ENCODE peak calls at places on chromosomes 2 and 18, in six cellular contexts. S is pancreas, F is brain microvascular endothelial cell, P is BJ, B is AG10803, K is colonic mucosa. U is an unnamed sample.

GRCh38 chr18:8857806-8858205 is 152.4 kb downstream of the MTCL1 start:
- DNase-seq in S (no peak), F (no peak), P (no peak), B (no peak), K (no peak), U (no peak)

GRCh38 chr18:6835345-6835744 is 105.8 kb downstream of the ARHGAP28 start:
- DNase-seq in S (no peak), F (no peak), P (no peak), B (no peak), K (no peak), U (no peak)

GRCh38 chr2:83584674-83585073 is 874.4 kb downstream of the SUCLG1 start:
- DNase-seq in S (no peak), F (peak; percentile 2), P (peak; percentile 66), B (peak; percentile 81), K (no peak), U (peak; percentile 80)

GRCh38 chr2:207073791-207074678 is 91.7 kb downstream of the KLF7 start:
- DNase-seq in S (no peak), F (no peak), P (no peak), B (peak; percentile 19), K (no peak), U (no peak)

GRCh38 chr2:24725956-24726355 is 67.2 kb downstream of the PTRHD1 start:
- DNase-seq in S (no peak), F (no peak), P (no peak), B (no peak), K (no peak), U (no peak)

GRCh38 chr2:161136696-161137324 is 23.4 kb upstream of the TANK start:
- DNase-seq in S (no peak), F (peak; percentile 23), P (no peak), B (peak; percentile 23), K (no peak), U (no peak)

GRCh38 chr2:23561088-23561487 is 176.1 kb downstream of the KLHL29 start:
- DNase-seq in S (no peak), F (no peak), P (no peak), B (peak; percentile 44), K (no peak), U (no peak)

GRCh38 chr18:9081940-9082339 is 20.6 kb upstream of the NDUFV2 start:
- DNase-seq in S (no peak), F (no peak), P (no peak), B (no peak), K (no peak), U (no peak)

GRCh38 chr2:47043142-47043890 is 111.8 kb downstream of the STPG4 start:
- DNase-seq in S (no peak), F (peak; percentile 94), P (peak; percentile 66), B (peak; percentile 96), K (no peak), U (peak; percentile 77)

GRCh38 chr2:174929786-174930185 is 75.4 kb downstream of the CHN1 start:
- DNase-seq in S (no peak), F (no peak), P (no peak), B (no peak), K (no peak), U (no peak)

GRCh38 chr2:241963223-241963622 is 93.7 kb downstream of the RTP5 start:
- DNase-seq in S (no peak), F (no peak), P (no peak), B (no peak), K (no peak), U (no peak)

GRCh38 chr2:83323055-83323454 is 1136.0 kb downstream of the SUCLG1 start:
- DNase-seq in S (no peak), F (no peak), P (no peak), B (no peak), K (no peak), U (no peak)

GRCh38 chr2:177589191-177589590 is 196.6 kb downstream of the AGPS start:
- DNase-seq in S (no peak), F (no peak), P (no peak), B (no peak), K (no peak), U (no peak)

GRCh38 chr2:80105020-80105419 is 199.5 kb downstream of the LRRTM1 start:
- DNase-seq in S (no peak), F (no peak), P (no peak), B (peak; percentile 56), K (no peak), U (no peak)

DNA sequence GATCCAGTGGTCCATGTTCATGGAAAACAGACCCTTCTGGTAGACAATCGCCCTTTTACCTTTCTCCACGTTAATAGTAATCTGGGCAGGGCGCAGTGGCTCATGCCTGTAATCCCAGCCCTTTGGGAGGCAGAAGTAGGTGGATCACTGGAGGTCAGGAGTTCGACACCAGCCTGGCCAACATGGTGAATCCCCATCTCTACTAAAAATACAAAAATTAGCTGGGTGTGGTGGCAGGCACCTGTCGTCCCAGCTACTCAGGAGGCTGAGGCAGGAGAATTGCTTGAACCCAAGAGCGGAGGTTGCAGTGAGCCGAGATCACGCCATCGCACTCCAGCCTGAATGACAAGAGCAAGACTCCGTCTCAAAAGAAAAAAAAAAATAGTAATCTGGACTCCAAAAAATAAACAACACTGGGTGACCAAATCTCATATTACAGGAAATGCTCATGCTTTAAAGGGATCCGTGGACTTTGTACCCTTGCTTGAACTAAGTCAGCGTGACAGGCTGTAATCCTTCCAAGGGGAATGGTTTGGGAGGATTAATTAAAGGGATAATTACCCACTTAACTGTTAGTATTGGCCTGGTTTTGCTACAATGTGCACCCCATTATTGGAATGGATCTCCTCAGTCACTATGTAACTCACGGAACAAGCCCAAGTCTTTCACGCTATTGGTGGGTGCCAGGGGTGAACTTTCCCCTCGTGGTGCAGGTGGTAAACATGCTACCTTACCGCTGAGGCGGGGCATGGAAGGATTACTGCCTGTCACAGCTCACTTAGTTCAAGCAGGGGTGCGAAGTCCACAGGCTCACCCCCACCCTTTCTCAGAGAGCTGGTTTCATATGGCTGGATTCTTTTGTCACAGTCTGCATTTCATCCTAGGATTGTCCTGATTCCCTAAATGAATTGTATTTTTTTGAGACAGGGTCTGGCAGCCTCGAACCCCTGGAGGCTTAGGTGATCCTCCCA is 36.7 kb downstream of the PROC start:
- DNase-seq in S (no peak), F (no peak), P (no peak), B (no peak), K (peak; percentile 87), U (no peak)
- TF ChIP-seq CTCF in S (no peak), F (no peak), P (no peak), B (no peak), K (no peak), U (no peak)

GRCh38 chr2:222912117-222912516 is 51.3 kb downstream of the ACSL3 start:
- DNase-seq in S (no peak), F (no peak), P (no peak), B (peak; percentile 81), K (no peak), U (peak; percentile 40)
- H3K4me3 ChIP-seq in S (no peak overlapping the region), F (no peak overlapping the region), P (no peak overlapping the region), B (no peak overlapping the region), K (no peak overlapping the region), U (no peak overlapping the region)

DNA sequence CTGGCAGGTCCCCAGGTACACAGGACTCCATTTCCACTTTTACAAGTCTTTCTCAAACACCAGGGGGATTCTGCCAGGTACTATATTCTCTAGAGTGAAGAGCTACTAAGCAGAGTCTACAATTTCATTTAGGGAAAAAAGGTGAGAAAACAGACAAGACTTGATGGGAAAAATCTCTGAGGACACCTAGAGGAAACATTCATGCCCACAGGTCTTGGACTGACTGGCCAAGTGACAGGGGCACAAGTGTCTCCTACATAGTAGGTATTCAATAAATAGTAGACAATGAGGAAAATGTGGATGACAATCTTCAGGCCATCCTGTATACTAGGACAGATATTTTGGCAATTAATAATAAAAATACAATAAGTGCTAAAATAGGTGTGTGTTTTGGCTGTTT is 228.6 kb downstream of the CLIP4 start:
- DNase-seq in S (no peak), F (no peak), P (no peak), B (no peak), K (no peak), U (no peak)
- TF ChIP-seq CTCF in S (no peak), F (no peak), P (no peak), B (no peak), K (no peak), U (no peak)

GRCh38 chr18:35116784-35117318 is 75.6 kb downstream of the MAPRE2 start:
- DNase-seq in S (no peak), F (no peak), P (no peak), B (no peak), K (no peak), U (peak; percentile 8)

GRCh38 chr18:35117951-35118411 is 76.8 kb downstream of the MAPRE2 start:
- DNase-seq in S (no peak), F (peak; percentile 59), P (peak; percentile 28), B (peak; percentile 67), K (no peak), U (peak; percentile 24)

GRCh38 chr18:35117372-35117771 is 76.2 kb downstream of the MAPRE2 start:
- DNase-seq in S (no peak), F (no peak), P (no peak), B (no peak), K (no peak), U (no peak)

GRCh38 chr18:35121038-35121437 is 79.8 kb downstream of the MAPRE2 start:
- DNase-seq in S (no peak), F (no peak), P (no peak), B (no peak), K (no peak), U (no peak)

DNA sequence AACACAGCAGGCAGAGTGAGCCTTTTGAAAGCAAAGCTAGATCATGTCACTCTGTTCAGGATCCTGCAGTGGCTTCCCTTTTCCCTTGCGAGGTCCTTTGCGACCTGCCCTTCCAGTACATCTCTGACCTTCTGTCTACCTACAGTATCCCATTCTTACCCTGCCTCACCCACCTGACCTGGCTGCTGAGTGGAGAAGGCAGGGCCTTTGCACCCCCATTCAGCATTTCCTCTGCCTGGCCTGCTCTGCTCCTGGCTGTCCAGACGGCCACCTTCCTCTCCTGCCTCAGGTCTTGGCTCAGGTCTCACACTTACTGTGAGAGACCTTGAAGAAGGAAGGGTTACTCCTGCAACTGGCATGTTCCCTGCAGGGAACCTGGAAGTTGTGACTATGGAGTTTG is 77.4 kb downstream of the MAPRE2 start:
- DNase-seq in S (no peak), F (no peak), P (no peak), B (no peak), K (no peak), U (no peak)
- H3K4me3 ChIP-seq in S (no peak overlapping the region), F (no peak overlapping the region), P (no peak overlapping the region), B (no peak overlapping the region), K (no peak overlapping the region), U (no peak overlapping the region)

GRCh38 chr2:10169053-10169578 is 46.6 kb downstream of the RRM2 start:
- DNase-seq in S (no peak), F (no peak), P (no peak), B (no peak), K (no peak), U (no peak)
- TF ChIP-seq CTCF in S (no peak), F (peak; percentile 6), P (no peak), B (no peak), K (no peak), U (no peak)

DNA sequence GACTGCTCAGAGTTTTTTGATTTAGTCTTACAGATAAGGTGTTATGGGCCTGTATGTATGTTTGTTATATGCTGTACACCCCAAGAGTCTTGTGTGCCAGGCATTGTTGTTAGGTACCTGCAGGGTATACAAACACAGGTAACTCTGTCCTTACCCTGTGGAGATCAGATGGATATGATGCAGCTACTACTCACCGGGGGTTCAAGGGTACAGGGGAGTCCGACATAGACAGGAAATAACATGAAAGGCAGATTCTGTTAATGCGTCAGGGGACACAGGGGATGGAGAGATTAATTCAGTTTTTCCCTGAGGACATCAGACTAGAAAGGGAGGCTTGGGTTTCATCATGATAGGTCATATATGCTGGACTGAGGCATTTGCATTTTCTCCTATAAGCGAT is 31.3 kb downstream of the TRAK2 start:
- DNase-seq in S (no peak), F (no peak), P (no peak), B (no peak), K (no peak), U (no peak)
- H3K4me3 ChIP-seq in S (no peak overlapping the region), F (no peak overlapping the region), P (no peak overlapping the region), B (no peak overlapping the region), K (no peak overlapping the region), U (no peak overlapping the region)

U was measured in AG09309.